ENCODE peak calls at places on chromosomes 12 and 14, in seven cellular contexts. C, F, U, B, E, G and I are unnamed samples.

GRCh38 chr12:124399622-124400021 is 104.7 kb downstream of the RFLNA start:
- DNase-seq in C (peak), F (no peak), U (peak), B (no peak), E (peak), G (no peak), I (no peak)

GRCh38 chr14:104634886-104635570 is 30.5 kb upstream of the TMEM179 start:
- DNase-seq in C (no peak), F (no peak), U (no peak), B (no peak), E (no peak), G (no peak), I (no peak)

GRCh38 chr14:22314183-22314820 is 274.7 kb downstream of the DAD1 start:
- DNase-seq in C (no peak), F (no peak), U (peak), B (peak), E (peak), G (peak), I (no peak)

GRCh38 chr12:58504539-58504938 is 415.8 kb downstream of the LRIG3 start:
- DNase-seq in C (no peak), F (no peak), U (no peak), B (peak), E (no peak), G (no peak), I (no peak)

GRCh38 chr14:104081951-104082464 is 3.5 kb upstream of the ASPG start:
- DNase-seq in C (no peak), F (peak), U (no peak), B (no peak), E (no peak), G (no peak), I (no peak)

GRCh38 chr12:77232045-77232444 is 166.7 kb upstream of the E2F7 start:
- DNase-seq in C (no peak), F (no peak), U (no peak), B (peak), E (no peak), G (no peak), I (no peak)

GRCh38 chr12:120977531-120978295 is 630 bp upstream of the HNF1A start:
- DNase-seq in C (no peak), F (no peak), U (no peak), B (no peak), E (no peak), G (no peak), I (no peak)

GRCh38 chr12:62379026-62379722 is 87.5 kb upstream of the MON2 start:
- DNase-seq in C (no peak), F (no peak), U (no peak), B (no peak), E (no peak), G (no peak), I (no peak)

GRCh38 chr12:10018390-10018789 is 8.0 kb downstream of the CLEC12B start:
- DNase-seq in C (no peak), F (no peak), U (no peak), B (no peak), E (no peak), G (no peak), I (no peak)

GRCh38 chr12:47797432-47797831 is 22.3 kb downstream of the HDAC7 start:
- DNase-seq in C (no peak), F (no peak), U (peak), B (no peak), E (no peak), G (no peak), I (no peak)

GRCh38 chr12:58894040-58894439 is 26.3 kb downstream of the LRIG3 start:
- DNase-seq in C (no peak), F (no peak), U (no peak), B (no peak), E (no peak), G (no peak), I (no peak)